ENCODE peak calls at places on chromosomes 12 and 14, in five cellular contexts. V is SK-N-SH, P is mammary epithelial cell, Z is PC-3, D is caudate nucleus. Y is an unnamed sample.

GRCh38 chr12:102465762-102466560 is 14.4 kb downstream of the IGF1 start:
- DNase-seq in V (no peak), P (no peak), Z (no peak), D (no peak), Y (no peak)

GRCh38 chr14:70934084-70934483 is 26.8 kb downstream of the PCNX1 start:
- DNase-seq in V (no peak), P (no peak), Z (no peak), D (no peak), Y (no peak)

GRCh38 chr14:100872241-100872640 is 31.3 kb downstream of the RTL1 start:
- DNase-seq in V (no peak), P (no peak), Z (no peak), D (no peak), Y (no peak)

GRCh38 chr12:46402861-46403731 is 30.5 kb upstream of the SLC38A2 start:
- DNase-seq in V (no peak), P (no peak), Z (peak), D (no peak), Y (no peak)

GRCh38 chr14:87133073-87133815 is 859.7 kb downstream of the GALC start:
- DNase-seq in V (no peak), P (peak), Z (peak), D (no peak), Y (peak)

GRCh38 chr12:53051058-53051880 is 1.4 kb downstream of the TNS2 start:
- DNase-seq in V (no peak), P (no peak), Z (no peak), D (peak), Y (no peak)

GRCh38 chr12:125140918-125141573 is 75.8 kb downstream of the AACS start:
- DNase-seq in V (no peak), P (peak), Z (peak), D (no peak), Y (peak)

GRCh38 chr12:33192226-33192625 is 247.4 kb downstream of the SYT10 start:
- DNase-seq in V (no peak), P (no peak), Z (peak), D (no peak), Y (no peak)

GRCh38 chr14:54329082-54329695 is 67.6 kb upstream of the CDKN3 start:
- DNase-seq in V (no peak), P (peak), Z (peak), D (peak), Y (no peak)

GRCh38 chr12:4272014-4272975 is 1.3 kb upstream of the CCND2 start:
- DNase-seq in V (peak), P (peak), Z (no peak), D (peak), Y (peak)

GRCh38 chr12:27504506-27504905 is 19.5 kb upstream of the PPFIBP1 start:
- DNase-seq in V (no peak), P (no peak), Z (no peak), D (no peak), Y (no peak)

GRCh38 chr12:18634382-18634781 is 103.4 kb downstream of the PLCZ1 start:
- DNase-seq in V (no peak), P (no peak), Z (no peak), D (no peak), Y (no peak)

GRCh38 chr14:87494010-87494409 is 499.0 kb downstream of the GALC start:
- DNase-seq in V (no peak), P (no peak), Z (no peak), D (no peak), Y (no peak)

GRCh38 chr12:93094988-93095737 is 166.1 kb upstream of the EEA1 start:
- DNase-seq in V (no peak), P (no peak), Z (no peak), D (no peak), Y (no peak)

GRCh38 chr14:100540926-100541620 is 46.1 kb downstream of the BEGAIN start:
- DNase-seq in V (no peak), P (no peak), Z (no peak), D (no peak), Y (no peak)

GRCh38 chr12:94103986-94104385 is 44.4 kb upstream of the PLXNC1 start:
- DNase-seq in V (no peak), P (peak), Z (peak), D (no peak), Y (no peak)

GRCh38 chr14:43949410-43949809 is 557.7 kb downstream of the FSCB start:
- DNase-seq in V (no peak), P (no peak), Z (no peak), D (no peak), Y (no peak)

GRCh38 chr14:36996133-36996856 is 176.1 kb downstream of the SLC25A21 start:
- DNase-seq in V (no peak), P (peak), Z (peak), D (no peak), Y (peak)

GRCh38 chr14:63273717-63274673 is 44.7 kb downstream of the GPHB5 start:
- DNase-seq in V (no peak), P (no peak), Z (no peak), D (no peak), Y (no peak)

GRCh38 chr14:61561657-61562276 is 133.5 kb upstream of the HIF1A start:
- DNase-seq in V (peak), P (peak), Z (peak), D (no peak), Y (peak)

GRCh38 chr12:75951399-75952228 is 80.0 kb downstream of the PHLDA1 start:
- DNase-seq in V (no peak), P (no peak), Z (peak), D (no peak), Y (no peak)
- H3K27ac ChIP-seq in V (no peak), P (no peak), Z (peak), D (no peak), Y (peak)

GRCh38 chr14:35403085-35403396 is 1.5 kb downstream of the NFKBIA start:
- DNase-seq in V (no peak), P (peak), Z (peak), D (peak), Y (no peak)
- H3K27ac ChIP-seq in V (peak), P (peak), Z (peak), D (peak), Y (peak)

DNA sequence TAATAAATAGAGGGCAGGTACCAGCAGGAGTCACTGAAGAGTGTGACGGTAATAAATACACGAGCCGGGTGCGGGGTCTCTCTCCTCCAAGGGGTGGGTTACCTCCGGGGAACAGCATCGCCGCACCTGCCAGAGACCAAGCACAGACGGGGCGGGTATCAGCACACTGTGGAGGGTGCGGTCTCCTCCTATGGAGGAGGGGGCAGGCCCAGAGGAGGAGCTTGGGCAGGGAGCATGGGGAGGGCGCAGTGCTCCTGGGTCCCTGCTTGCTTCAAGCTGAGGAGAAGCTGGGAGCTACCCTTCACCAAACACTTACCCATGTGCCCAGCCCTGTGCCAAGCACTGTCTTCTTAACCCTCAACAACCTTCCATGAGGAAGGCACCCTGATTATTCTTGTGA is 12.8 kb downstream of the PGF start:
- DNase-seq in V (no peak), P (no peak), Z (no peak), D (no peak), Y (no peak)
- H3K27ac ChIP-seq in V (no peak), P (no peak), Z (no peak), D (peak), Y (no peak)

GRCh38 chr12:105562727-105563072 is 232.2 kb downstream of the C12orf75 start:
- DNase-seq in V (no peak), P (peak), Z (no peak), D (no peak), Y (peak)

GRCh38 chr12:105567061-105567460 is 236.6 kb downstream of the C12orf75 start:
- DNase-seq in V (no peak), P (peak), Z (no peak), D (no peak), Y (no peak)

GRCh38 chr12:105559292-105559691 is 228.8 kb downstream of the C12orf75 start:
- DNase-seq in V (no peak), P (no peak), Z (no peak), D (no peak), Y (no peak)

DNA sequence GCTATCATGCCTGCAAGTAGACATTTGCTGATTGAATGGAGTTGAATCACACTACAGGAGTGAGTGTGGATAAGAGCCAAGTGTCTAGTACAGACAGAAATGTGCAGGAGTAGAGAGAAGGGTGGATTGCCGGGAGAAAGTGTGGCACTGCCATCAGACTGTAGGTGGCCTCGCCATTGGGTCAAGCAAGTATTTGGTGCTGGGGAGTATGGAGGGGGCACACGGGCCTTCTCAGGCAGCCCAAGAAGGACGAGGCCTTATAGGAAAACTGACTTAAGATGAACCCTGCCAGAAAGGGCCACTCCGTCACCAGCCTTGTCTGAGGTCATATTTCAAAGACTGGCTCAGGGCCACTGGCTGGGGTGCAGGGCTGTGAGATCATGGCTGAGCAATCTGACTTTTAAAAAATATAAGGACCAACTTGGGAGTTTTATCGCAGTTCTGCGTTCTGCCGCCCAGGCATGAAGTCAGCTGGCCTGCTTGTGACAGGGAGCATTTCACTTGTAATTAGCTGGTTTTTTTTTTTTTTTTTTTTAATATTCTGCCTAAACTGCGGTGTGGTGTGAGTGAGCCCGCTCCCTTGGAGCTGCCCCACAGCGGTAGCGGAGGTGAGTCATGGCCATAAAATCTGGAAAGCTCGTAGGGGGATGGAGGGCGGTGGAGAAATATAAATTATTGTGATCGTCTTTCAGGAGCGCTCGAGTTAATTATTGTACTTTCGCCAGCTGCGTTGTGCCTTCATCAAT is 231.7 kb downstream of the C12orf75 start:
- DNase-seq in V (no peak), P (peak), Z (peak), D (no peak), Y (peak)
- H3K27ac ChIP-seq in V (peak), P (peak), Z (peak), D (no peak), Y (peak)

GRCh38 chr12:6370576-6370935 is 4.8 kb downstream of the SCNN1A start:
- DNase-seq in V (no peak), P (no peak), Z (no peak), D (no peak), Y (no peak)
- H3K27ac ChIP-seq in V (no peak), P (peak), Z (peak), D (no peak), Y (peak)

DNA sequence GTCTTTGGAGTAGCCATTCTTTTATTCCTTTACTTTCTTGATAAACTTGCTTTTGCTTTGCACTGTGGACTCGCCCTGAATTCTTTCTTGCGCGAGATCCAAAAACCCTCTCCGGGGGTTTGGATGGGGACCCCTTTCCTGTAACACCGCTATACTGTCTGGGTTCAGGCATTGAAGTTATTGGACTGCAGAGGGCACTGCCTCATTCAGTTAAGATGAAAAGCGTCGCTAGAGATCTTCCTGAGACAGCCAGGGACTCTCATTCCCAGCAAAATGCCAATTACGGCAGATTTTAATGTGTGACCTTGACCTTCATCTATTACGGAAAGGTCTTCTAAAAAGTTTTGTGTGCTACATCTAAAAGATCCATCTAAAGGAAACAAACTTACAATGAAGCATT is 17.3 kb upstream of the RIMKLB start:
- DNase-seq in V (peak), P (no peak), Z (no peak), D (no peak), Y (no peak)
- H3K27ac ChIP-seq in V (no peak), P (peak), Z (no peak), D (no peak), Y (peak)